ENCODE peak calls at places on chromosome 20, in nine cellular contexts. X, F, R, W, S, Y, P, C and V are unnamed samples.
A peak's percentile ranks its signal among the peaks of the same experiment; 100 is the strongest.

GRCh38 chr20:57405236-57406016 is 14.2 kb downstream of the RBM38 start:
- DNase-seq in X (no peak), W (no peak), C (no peak), S (no peak), P (no peak), Y (no peak), R (no peak), F (no peak), V (no peak)

GRCh38 chr20:3818155-3819151 is 1.9 kb upstream of the AP5S1 start:
- DNase-seq in X (peak; percentile 84), S (peak; percentile 61), W (peak; percentile 96), F (peak; percentile 85), P (peak; percentile 79), Y (peak; percentile 76), R (peak; percentile 85), C (peak; percentile 79), V (no peak)

GRCh38 chr20:37505263-37506165 is 15.5 kb upstream of the NNAT start:
- DNase-seq in X (no peak), S (no peak), Y (no peak), P (no peak), F (no peak), W (no peak), C (no peak), R (no peak), V (no peak)

GRCh38 chr20:57622579-57623381 is 2.6 kb upstream of the ZBP1 start:
- DNase-seq in S (peak; percentile 34), R (peak; percentile 60), Y (peak; percentile 61), F (peak; percentile 88), W (peak; percentile 74), X (peak; percentile 68), P (peak; percentile 83), C (no peak), V (peak; percentile 76)

GRCh38 chr20:62598761-62599194 is 43.5 kb upstream of the SLCO4A1 start:
- DNase-seq in S (no peak), F (peak; percentile 62), P (peak; percentile 63), Y (no peak), R (no peak), W (no peak), C (no peak), X (peak; percentile 71), V (no peak)

GRCh38 chr20:59123011-59123676 is 40.5 kb upstream of the ZNF831 start:
- DNase-seq in P (peak; percentile 88), R (no peak), C (no peak), W (no peak), F (peak; percentile 87), S (no peak), X (no peak), Y (no peak), V (no peak)

GRCh38 chr20:32535953-32536823 is 48.9 kb downstream of the NOL4L start:
- DNase-seq in R (peak; percentile 22), C (no peak), P (peak; percentile 85), F (peak; percentile 91), W (peak; percentile 77), S (peak; percentile 48), X (peak; percentile 72), Y (no peak), V (no peak)

GRCh38 chr20:35296101-35296554 is 3.9 kb upstream of the FAM83C start:
- DNase-seq in S (no peak), P (no peak), Y (no peak), W (no peak), F (no peak), R (no peak), C (no peak), X (no peak), V (no peak)

GRCh38 chr20:17150858-17151257 is 76.0 kb upstream of the PCSK2 start:
- DNase-seq in C (no peak), S (no peak), X (no peak), Y (no peak), F (no peak), W (no peak), R (no peak), P (no peak), V (no peak)

DNA sequence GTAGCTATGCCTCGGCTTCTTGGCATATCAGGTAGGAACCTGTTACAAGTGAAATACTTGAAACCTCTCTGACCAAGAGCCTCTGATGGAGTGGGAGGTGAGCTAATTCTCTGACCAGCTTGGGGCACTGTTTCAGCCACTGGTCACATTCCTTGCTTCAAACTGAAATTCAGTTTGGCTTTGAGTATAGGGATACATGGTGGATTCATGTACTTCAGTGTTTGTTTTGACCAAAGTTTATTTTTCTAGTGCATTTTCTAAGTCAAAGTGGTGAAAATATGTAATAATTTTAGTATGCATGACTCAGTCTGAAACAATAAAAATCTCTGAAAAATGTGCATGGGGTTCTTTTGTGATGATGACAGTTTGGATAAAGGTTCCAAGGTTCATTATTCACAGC is 18.6 kb downstream of the TTPAL start:
- DNase-seq in R (no peak), Y (peak; percentile 65), P (no peak), C (no peak), X (no peak), S (no peak), W (no peak), F (no peak), V (no peak)
- TF ChIP-seq CTCF in R (no peak), Y (peak; percentile 21), P (no peak), C (no peak), X (no peak), S (no peak), W (no peak), F (no peak), V (no peak)

GRCh38 chr20:38550274-38550673 is 30.7 kb upstream of the ADIG start:
- DNase-seq in F (no peak), W (no peak), C (no peak), R (no peak), Y (no peak), X (no peak), P (peak; percentile 41), S (no peak), V (no peak)

GRCh38 chr20:38551056-38551626 is 29.9 kb upstream of the ADIG start:
- DNase-seq in C (no peak), W (no peak), Y (no peak), P (no peak), S (no peak), X (no peak), F (no peak), R (no peak), V (no peak)

GRCh38 chr20:38547288-38547825 is 33.6 kb upstream of the ADIG start:
- DNase-seq in X (no peak), F (no peak), C (no peak), W (no peak), P (no peak), Y (no peak), R (no peak), S (no peak), V (no peak)

GRCh38 chr20:38545771-38546170 is 35.2 kb upstream of the ADIG start:
- DNase-seq in W (no peak), S (no peak), R (no peak), Y (no peak), C (no peak), F (no peak), P (no peak), X (no peak), V (no peak)

DNA sequence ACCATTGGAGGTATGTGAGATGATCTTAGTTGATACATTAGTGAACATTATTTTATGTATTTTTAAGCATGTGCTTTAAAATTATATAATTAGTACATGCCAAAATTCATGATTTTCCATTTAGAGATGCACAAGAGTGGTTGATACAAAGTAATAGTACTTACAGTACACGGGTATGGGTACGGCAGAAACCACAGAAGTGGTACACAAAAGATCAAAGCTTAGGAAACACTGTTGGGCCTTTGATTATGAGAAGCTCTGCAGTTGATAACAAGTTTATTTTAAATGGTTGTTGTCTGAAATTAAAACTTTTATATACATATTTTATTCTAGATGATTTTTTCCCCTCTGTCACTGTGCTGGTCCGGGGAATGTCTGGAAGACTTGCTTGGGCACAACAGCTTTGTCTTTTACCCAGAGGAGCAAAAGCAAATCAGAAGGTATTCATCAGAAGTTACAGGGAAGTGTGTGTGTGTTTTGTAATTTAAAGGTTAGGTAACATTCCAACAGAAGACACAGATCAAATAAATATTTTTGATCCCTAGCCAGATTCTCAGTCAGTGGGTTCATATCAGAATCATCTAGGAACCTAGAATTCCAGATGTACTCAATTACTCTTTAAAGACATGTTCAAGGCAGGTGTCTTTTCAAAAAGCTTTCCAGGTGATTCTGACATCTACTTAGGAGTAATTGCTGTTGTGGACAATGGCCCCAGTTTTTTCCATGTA is 32.5 kb upstream of the ADIG start:
- DNase-seq in F (no peak), S (no peak), P (no peak), Y (no peak), W (no peak), C (no peak), X (no peak), R (no peak), V (no peak)
- H3K36me3 ChIP-seq in F (peaks cover 95% of the 10 kb centered on the region), S (peaks cover 97% of the 10 kb centered on the region), P (peaks cover 92% of the 10 kb centered on the region), Y (peaks cover 72% of the 10 kb centered on the region), W (peaks cover 71% of the 10 kb centered on the region), C (peaks cover 22% of the 10 kb centered on the region), X (peaks cover 100% of the 10 kb centered on the region), R (peaks cover 55% of the 10 kb centered on the region), V (no peaks in the 10 kb centered on the region)

GRCh38 chr20:49138431-49138830 is 49.7 kb downstream of the STAU1 start:
- DNase-seq in F (no peak), W (no peak), R (no peak), S (no peak), C (no peak), P (no peak), Y (no peak), X (no peak), V (no peak)

GRCh38 chr20:49146442-49146841 is 41.7 kb downstream of the STAU1 start:
- DNase-seq in X (no peak), C (no peak), Y (no peak), R (no peak), P (no peak), S (no peak), F (no peak), W (no peak), V (no peak)

GRCh38 chr20:49140411-49140810 is 47.7 kb downstream of the STAU1 start:
- DNase-seq in F (no peak), X (no peak), C (no peak), W (no peak), P (no peak), S (no peak), R (no peak), Y (no peak), V (no peak)

GRCh38 chr20:49136817-49137571 is 51.1 kb downstream of the STAU1 start:
- DNase-seq in W (no peak), C (no peak), R (no peak), Y (no peak), S (no peak), P (no peak), X (no peak), F (no peak), V (no peak)

GRCh38 chr20:49140834-49141233 is 47.3 kb downstream of the STAU1 start:
- DNase-seq in W (no peak), S (no peak), C (no peak), X (no peak), F (no peak), Y (no peak), P (no peak), R (no peak), V (no peak)
- H3K4me3 ChIP-seq in W (no peak overlapping the region), S (no peak overlapping the region), C (no peak overlapping the region), X (no peak overlapping the region), F (no peak overlapping the region), Y (no peak overlapping the region), P (no peak overlapping the region), R (no peak overlapping the region), V (no peak overlapping the region)

DNA sequence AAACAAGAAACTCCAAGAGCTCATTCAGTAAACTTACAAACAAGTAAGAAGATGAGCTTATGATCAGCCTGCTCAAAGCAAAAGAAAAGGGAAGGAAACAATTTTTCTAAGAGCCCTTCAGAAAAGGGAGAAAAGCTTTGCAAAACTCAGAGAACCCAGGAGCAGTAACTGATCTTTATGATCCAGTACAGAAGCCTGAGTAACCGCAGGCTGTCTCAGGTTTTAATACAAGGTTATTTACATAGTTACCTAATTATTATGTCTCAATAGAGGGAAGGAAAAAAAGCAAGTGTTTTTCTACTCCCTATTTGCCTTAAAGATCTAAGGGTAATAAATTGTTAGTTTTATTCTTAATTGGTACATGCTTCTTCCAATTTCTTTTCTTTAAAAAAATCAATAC is 226.4 kb downstream of the MAFB start:
- DNase-seq in S (no peak), P (no peak), X (no peak), R (no peak), W (no peak), C (no peak), Y (no peak), F (no peak), V (no peak)
- TF ChIP-seq CTCF in S (no peak), P (no peak), X (no peak), R (no peak), W (no peak), C (no peak), Y (no peak), F (no peak), V (no peak)